ENCODE peak calls at places on chromosomes 11 and 22, in five cellular contexts. One of them, this sample, is unnamed.

GRCh38 chr22:42511401-42511891 is 8.2 kb downstream of the RRP7A start:
- DNase-seq in endothelial cell of umbilical vein: no peak
- DNase-seq in ascending aorta: no peak
- DNase-seq in Panc1: no peak
- DNase-seq in LNCaP clone FGC: no peak
- DNase-seq in this sample: no peak

GRCh38 chr11:62104816-62105610 is 18.8 kb upstream of the INCENP start:
- DNase-seq in endothelial cell of umbilical vein: peak
- DNase-seq in ascending aorta: peak
- DNase-seq in Panc1: no peak
- DNase-seq in LNCaP clone FGC: no peak
- DNase-seq in this sample: peak

GRCh38 chr22:39349506-39349966 is 255 bp upstream of the SYNGR1 start:
- DNase-seq in endothelial cell of umbilical vein: no peak
- DNase-seq in ascending aorta: no peak
- DNase-seq in Panc1: no peak
- DNase-seq in LNCaP clone FGC: no peak
- DNase-seq in this sample: no peak

GRCh38 chr22:27663812-27664211 is 137.7 kb downstream of the MN1 start:
- DNase-seq in endothelial cell of umbilical vein: peak
- DNase-seq in ascending aorta: no peak
- DNase-seq in Panc1: no peak
- DNase-seq in LNCaP clone FGC: no peak
- DNase-seq in this sample: no peak

GRCh38 chr11:117187799-117188481 is 9.4 kb downstream of the SIDT2 start:
- DNase-seq in endothelial cell of umbilical vein: no peak
- DNase-seq in ascending aorta: peak
- DNase-seq in Panc1: no peak
- DNase-seq in LNCaP clone FGC: no peak
- DNase-seq in this sample: no peak

GRCh38 chr11:19493446-19493845 is 219.2 kb upstream of the NAV2 start:
- DNase-seq in endothelial cell of umbilical vein: no peak
- DNase-seq in ascending aorta: no peak
- DNase-seq in Panc1: no peak
- DNase-seq in LNCaP clone FGC: no peak
- DNase-seq in this sample: no peak

GRCh38 chr11:15927866-15928217 is 428.5 kb downstream of the SOX6 start:
- DNase-seq in endothelial cell of umbilical vein: no peak
- DNase-seq in ascending aorta: peak
- DNase-seq in Panc1: no peak
- DNase-seq in LNCaP clone FGC: no peak
- DNase-seq in this sample: no peak

GRCh38 chr11:64745219-64745522 is 1.2 kb upstream of the RASGRP2 start:
- DNase-seq in endothelial cell of umbilical vein: peak
- DNase-seq in ascending aorta: peak
- DNase-seq in Panc1: no peak
- DNase-seq in LNCaP clone FGC: no peak
- DNase-seq in this sample: no peak

GRCh38 chr11:13959001-13959400 is 3.5 kb upstream of the SPON1 start:
- DNase-seq in endothelial cell of umbilical vein: no peak
- DNase-seq in ascending aorta: no peak
- DNase-seq in Panc1: no peak
- DNase-seq in LNCaP clone FGC: no peak
- DNase-seq in this sample: no peak

GRCh38 chr22:47631571-47632102 is 869.2 kb downstream of the TBC1D22A start:
- DNase-seq in endothelial cell of umbilical vein: no peak
- DNase-seq in ascending aorta: no peak
- DNase-seq in Panc1: peak
- DNase-seq in LNCaP clone FGC: peak
- DNase-seq in this sample: no peak

GRCh38 chr11:82929121-82929520 is 27.6 kb downstream of the DDIAS start:
- DNase-seq in endothelial cell of umbilical vein: no peak
- DNase-seq in ascending aorta: no peak
- DNase-seq in Panc1: no peak
- DNase-seq in LNCaP clone FGC: no peak
- DNase-seq in this sample: no peak

GRCh38 chr11:77071671-77072605 is 5.2 kb downstream of the CAPN5 start:
- DNase-seq in endothelial cell of umbilical vein: peak
- DNase-seq in ascending aorta: peak
- DNase-seq in Panc1: no peak
- DNase-seq in LNCaP clone FGC: no peak
- DNase-seq in this sample: peak

GRCh38 chr11:11731311-11732083 is 109.7 kb upstream of the GALNT18 start:
- DNase-seq in endothelial cell of umbilical vein: no peak
- DNase-seq in ascending aorta: no peak
- DNase-seq in Panc1: no peak
- DNase-seq in LNCaP clone FGC: no peak
- DNase-seq in this sample: peak

GRCh38 chr22:32050678-32051515 is 7.8 kb downstream of the SLC5A1 start:
- DNase-seq in endothelial cell of umbilical vein: no peak
- DNase-seq in ascending aorta: no peak
- DNase-seq in Panc1: peak
- DNase-seq in LNCaP clone FGC: no peak
- DNase-seq in this sample: peak

GRCh38 chr11:6402061-6402470 is 11.8 kb downstream of the SMPD1 start:
- DNase-seq in endothelial cell of umbilical vein: no peak
- DNase-seq in ascending aorta: no peak
- DNase-seq in Panc1: no peak
- DNase-seq in LNCaP clone FGC: no peak
- DNase-seq in this sample: no peak

GRCh38 chr22:37465721-37466120 is 20.5 kb downstream of the MFNG start:
- DNase-seq in endothelial cell of umbilical vein: no peak
- DNase-seq in ascending aorta: no peak
- DNase-seq in Panc1: no peak
- DNase-seq in LNCaP clone FGC: no peak
- DNase-seq in this sample: no peak
- TF ChIP-seq CTCF in endothelial cell of umbilical vein: no peak
- TF ChIP-seq CTCF in ascending aorta: no peak
- TF ChIP-seq CTCF in Panc1: no peak
- TF ChIP-seq CTCF in LNCaP clone FGC: no peak
- TF ChIP-seq CTCF in this sample: no peak

DNA sequence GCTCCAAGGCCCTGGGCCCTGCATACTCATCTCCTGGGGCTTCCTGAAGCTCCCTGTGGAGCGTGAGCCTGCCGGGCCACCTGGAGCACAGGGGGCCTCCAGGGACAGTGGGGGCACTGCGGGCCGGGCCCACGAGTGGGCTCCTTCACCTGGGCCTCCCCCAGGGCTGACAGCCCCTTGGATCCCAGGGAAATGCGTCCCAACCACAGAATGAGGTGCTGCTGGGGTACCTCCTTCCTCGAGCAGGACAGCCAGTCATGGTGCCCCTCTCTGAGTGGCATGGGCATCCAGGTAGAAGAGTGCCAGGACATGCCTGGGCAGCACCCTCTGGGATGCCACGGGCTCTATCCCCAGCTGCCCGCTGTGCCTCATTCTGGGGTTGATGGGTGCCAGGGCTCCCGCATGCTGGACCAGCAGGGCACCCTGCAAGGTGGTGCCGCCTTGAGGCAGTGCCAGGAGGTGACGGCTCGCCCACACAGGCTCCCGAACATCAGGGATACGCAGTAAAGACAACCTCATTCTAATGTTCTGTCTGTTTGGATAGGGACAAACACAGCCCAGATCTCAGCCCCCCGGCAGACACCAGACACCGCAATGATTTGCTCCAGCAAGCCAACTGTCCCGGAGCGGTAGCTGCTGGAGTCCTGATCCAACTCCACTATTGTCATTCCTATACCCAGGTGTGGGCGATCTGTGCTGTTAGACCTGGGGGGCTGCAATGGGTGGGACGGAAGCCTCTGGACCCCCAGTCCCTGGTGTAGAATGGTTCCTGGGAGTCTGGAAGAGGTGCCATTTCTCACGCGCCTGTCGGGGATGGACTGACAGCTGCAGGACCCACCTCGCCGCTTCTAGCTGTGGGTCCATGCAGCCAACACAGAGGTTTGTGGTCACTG is 25.8 kb downstream of the KRTAP5-5 start:
- DNase-seq in endothelial cell of umbilical vein: no peak
- DNase-seq in ascending aorta: peak
- DNase-seq in Panc1: no peak
- DNase-seq in LNCaP clone FGC: no peak
- DNase-seq in this sample: no peak
- TF ChIP-seq CTCF in endothelial cell of umbilical vein: no peak
- TF ChIP-seq CTCF in ascending aorta: no peak
- TF ChIP-seq CTCF in Panc1: no peak
- TF ChIP-seq CTCF in LNCaP clone FGC: no peak
- TF ChIP-seq CTCF in this sample: no peak

GRCh38 chr11:102109896-102110760 is at the start of gene YAP1:
- DNase-seq in endothelial cell of umbilical vein: peak
- DNase-seq in ascending aorta: peak
- DNase-seq in Panc1: peak
- DNase-seq in LNCaP clone FGC: peak
- DNase-seq in this sample: peak
- TF ChIP-seq CTCF in endothelial cell of umbilical vein: no peak
- TF ChIP-seq CTCF in ascending aorta: no peak
- TF ChIP-seq CTCF in Panc1: no peak
- TF ChIP-seq CTCF in LNCaP clone FGC: no peak
- TF ChIP-seq CTCF in this sample: peak

DNA sequence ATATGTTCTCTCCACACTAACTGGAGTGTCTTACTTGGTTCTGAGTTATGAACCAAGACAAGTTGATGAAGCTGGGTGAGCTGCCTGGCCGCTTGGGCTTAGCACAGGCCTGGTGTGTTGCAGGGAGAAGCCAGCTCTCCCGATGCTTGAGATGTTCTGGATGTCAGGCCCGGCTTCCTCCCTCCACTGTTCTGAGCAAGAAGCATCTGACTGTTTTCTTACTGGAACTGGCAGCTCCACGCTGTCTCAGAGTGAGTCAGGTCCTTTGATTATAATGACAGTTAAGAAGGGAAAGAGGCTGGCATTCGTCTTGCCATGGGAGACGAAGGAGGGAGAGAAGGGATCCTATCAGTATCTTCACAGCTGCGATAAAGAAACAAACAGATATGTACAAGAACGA is 46.5 kb upstream of the CRTAM start:
- DNase-seq in endothelial cell of umbilical vein: no peak
- DNase-seq in ascending aorta: no peak
- DNase-seq in Panc1: peak
- DNase-seq in LNCaP clone FGC: no peak
- DNase-seq in this sample: peak
- TF ChIP-seq CTCF in endothelial cell of umbilical vein: no peak
- TF ChIP-seq CTCF in ascending aorta: no peak
- TF ChIP-seq CTCF in Panc1: no peak
- TF ChIP-seq CTCF in LNCaP clone FGC: no peak
- TF ChIP-seq CTCF in this sample: no peak

DNA sequence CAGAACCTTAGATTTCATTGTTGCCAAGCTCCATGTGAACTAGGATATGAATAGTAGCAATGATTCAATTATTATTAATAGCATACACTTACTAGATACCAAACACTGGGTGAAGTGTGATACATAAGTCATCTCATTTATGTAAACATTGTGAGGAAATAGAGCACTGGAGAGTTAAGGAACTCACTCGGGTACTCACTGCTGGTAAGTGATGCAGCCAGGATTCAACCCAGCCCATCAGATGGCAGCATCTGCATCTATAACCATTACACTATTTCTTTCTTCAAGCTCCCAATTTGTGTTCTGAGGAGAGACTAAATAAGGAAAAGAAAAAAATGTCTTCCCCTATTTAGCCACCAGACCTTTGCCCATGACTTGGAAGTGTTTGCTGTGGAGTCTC is 10.2 kb upstream of the ALG8 start:
- DNase-seq in endothelial cell of umbilical vein: peak
- DNase-seq in ascending aorta: peak
- DNase-seq in Panc1: peak
- DNase-seq in LNCaP clone FGC: no peak
- DNase-seq in this sample: peak
- TF ChIP-seq CTCF in endothelial cell of umbilical vein: no peak
- TF ChIP-seq CTCF in ascending aorta: no peak
- TF ChIP-seq CTCF in Panc1: no peak
- TF ChIP-seq CTCF in LNCaP clone FGC: no peak
- TF ChIP-seq CTCF in this sample: peak

DNA sequence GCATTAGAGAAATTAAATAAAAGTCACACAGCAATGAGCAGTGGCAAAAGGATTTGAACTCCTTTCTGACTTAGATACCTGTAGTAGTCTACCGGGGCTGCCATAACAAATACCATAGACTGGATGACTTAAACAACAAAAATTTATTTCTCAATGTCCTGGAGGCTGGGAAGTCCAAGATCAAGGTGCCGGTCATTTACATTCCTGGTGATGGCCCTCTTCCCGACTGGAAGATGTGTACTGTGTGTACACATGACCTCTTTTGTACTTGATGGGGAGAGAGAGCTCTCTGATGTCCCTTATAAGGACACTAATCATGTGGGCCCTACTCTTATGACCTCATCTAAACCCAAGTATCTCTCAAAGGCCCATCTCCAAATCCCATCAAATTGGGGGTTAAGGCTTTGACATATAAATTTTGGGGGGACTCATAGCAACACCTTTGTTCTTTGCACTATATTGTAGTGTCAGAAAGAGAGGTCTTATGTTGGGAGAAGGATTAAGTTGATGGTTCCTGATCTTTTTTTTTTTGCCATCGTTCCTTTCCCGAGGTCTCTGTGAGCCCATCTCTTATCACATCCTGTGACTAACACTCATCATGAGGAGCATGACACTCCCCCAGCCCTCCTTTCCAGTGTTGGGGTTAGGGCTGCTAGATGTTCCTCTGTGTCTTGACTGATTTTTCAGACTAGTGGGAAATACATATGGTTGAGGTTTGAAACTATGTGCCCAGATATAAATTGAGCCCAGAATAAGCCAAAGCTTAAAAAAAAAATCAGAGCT is 104.3 kb downstream of the TRAF6 start:
- DNase-seq in endothelial cell of umbilical vein: no peak
- DNase-seq in ascending aorta: no peak
- DNase-seq in Panc1: no peak
- DNase-seq in LNCaP clone FGC: no peak
- DNase-seq in this sample: no peak
- TF ChIP-seq CTCF in endothelial cell of umbilical vein: no peak
- TF ChIP-seq CTCF in ascending aorta: no peak
- TF ChIP-seq CTCF in Panc1: no peak
- TF ChIP-seq CTCF in LNCaP clone FGC: no peak
- TF ChIP-seq CTCF in this sample: no peak

GRCh38 chr11:46278387-46279173 is 1.1 kb downstream of the CREB3L1 start:
- DNase-seq in endothelial cell of umbilical vein: no peak
- DNase-seq in ascending aorta: no peak
- DNase-seq in Panc1: no peak
- DNase-seq in LNCaP clone FGC: no peak
- DNase-seq in this sample: peak
- TF ChIP-seq CTCF in endothelial cell of umbilical vein: no peak
- TF ChIP-seq CTCF in ascending aorta: no peak
- TF ChIP-seq CTCF in Panc1: peak
- TF ChIP-seq CTCF in LNCaP clone FGC: no peak
- TF ChIP-seq CTCF in this sample: peak

This sample was measured in HFFc6.